ENCODE peak calls at places on chromosomes 1 and 21, in six cellular contexts. One of them, this sample, is unnamed.

GRCh38 chr1:85611856-85612255 is 31.3 kb downstream of the CCN1 start:
- DNase-seq in cardiac muscle cell: peak
- DNase-seq in mammary epithelial cell: peak
- DNase-seq in gastrocnemius medialis: peak
- DNase-seq in upper lobe of right lung: peak
- DNase-seq in fibroblast of the aortic adventitia: peak
- DNase-seq in this sample: peak

GRCh38 chr1:9859252-9860014 is 35.7 kb upstream of the CLSTN1 start:
- DNase-seq in cardiac muscle cell: peak
- DNase-seq in mammary epithelial cell: no peak
- DNase-seq in fibroblast of the aortic adventitia: peak
- DNase-seq in gastrocnemius medialis: no peak
- DNase-seq in upper lobe of right lung: no peak
- DNase-seq in this sample: peak

GRCh38 chr1:221098462-221099406 is 219.5 kb downstream of the HLX start:
- DNase-seq in cardiac muscle cell: peak
- DNase-seq in upper lobe of right lung: no peak
- DNase-seq in fibroblast of the aortic adventitia: peak
- DNase-seq in gastrocnemius medialis: no peak
- DNase-seq in mammary epithelial cell: no peak
- DNase-seq in this sample: peak

GRCh38 chr1:212514782-212515181 is 82.1 kb downstream of the NENF start:
- DNase-seq in cardiac muscle cell: peak
- DNase-seq in gastrocnemius medialis: no peak
- DNase-seq in fibroblast of the aortic adventitia: no peak
- DNase-seq in mammary epithelial cell: no peak
- DNase-seq in upper lobe of right lung: no peak
- DNase-seq in this sample: no peak

GRCh38 chr1:40479156-40479555 is 2.1 kb downstream of the ZFP69 start:
- DNase-seq in mammary epithelial cell: no peak
- DNase-seq in gastrocnemius medialis: no peak
- DNase-seq in upper lobe of right lung: no peak
- DNase-seq in cardiac muscle cell: no peak
- DNase-seq in fibroblast of the aortic adventitia: no peak
- DNase-seq in this sample: no peak

GRCh38 chr1:15188678-15189077 is 35.1 kb downstream of the TMEM51 start:
- DNase-seq in cardiac muscle cell: no peak
- DNase-seq in mammary epithelial cell: no peak
- DNase-seq in gastrocnemius medialis: no peak
- DNase-seq in upper lobe of right lung: peak
- DNase-seq in fibroblast of the aortic adventitia: no peak
- DNase-seq in this sample: peak

GRCh38 chr1:26353210-26353859 is 595 bp downstream of the CRYBG2 start:
- DNase-seq in mammary epithelial cell: no peak
- DNase-seq in gastrocnemius medialis: no peak
- DNase-seq in cardiac muscle cell: no peak
- DNase-seq in upper lobe of right lung: no peak
- DNase-seq in fibroblast of the aortic adventitia: no peak
- DNase-seq in this sample: no peak

GRCh38 chr1:212981025-212981495 is 30.7 kb downstream of the VASH2 start:
- DNase-seq in mammary epithelial cell: no peak
- DNase-seq in upper lobe of right lung: no peak
- DNase-seq in fibroblast of the aortic adventitia: no peak
- DNase-seq in cardiac muscle cell: peak
- DNase-seq in gastrocnemius medialis: peak
- DNase-seq in this sample: peak

GRCh38 chr1:217846733-217847132 is 215.6 kb downstream of the SPATA17 start:
- DNase-seq in cardiac muscle cell: no peak
- DNase-seq in gastrocnemius medialis: no peak
- DNase-seq in mammary epithelial cell: no peak
- DNase-seq in fibroblast of the aortic adventitia: no peak
- DNase-seq in upper lobe of right lung: no peak
- DNase-seq in this sample: no peak

GRCh38 chr1:2194319-2194897 is at the start of gene FAAP20:
- DNase-seq in gastrocnemius medialis: no peak
- DNase-seq in fibroblast of the aortic adventitia: peak
- DNase-seq in mammary epithelial cell: no peak
- DNase-seq in cardiac muscle cell: peak
- DNase-seq in upper lobe of right lung: no peak
- DNase-seq in this sample: peak

GRCh38 chr1:12080156-12080555 is 17.1 kb downstream of the TNFRSF8 start:
- DNase-seq in mammary epithelial cell: no peak
- DNase-seq in fibroblast of the aortic adventitia: no peak
- DNase-seq in upper lobe of right lung: no peak
- DNase-seq in gastrocnemius medialis: no peak
- DNase-seq in cardiac muscle cell: no peak
- DNase-seq in this sample: no peak

GRCh38 chr1:161840363-161840762 is 74.2 kb downstream of the ATF6 start:
- DNase-seq in upper lobe of right lung: no peak
- DNase-seq in cardiac muscle cell: no peak
- DNase-seq in mammary epithelial cell: no peak
- DNase-seq in fibroblast of the aortic adventitia: peak
- DNase-seq in gastrocnemius medialis: no peak
- DNase-seq in this sample: no peak

GRCh38 chr1:149849947-149850360 is 49.4 kb upstream of the BOLA1 start:
- DNase-seq in mammary epithelial cell: no peak
- DNase-seq in fibroblast of the aortic adventitia: peak
- DNase-seq in gastrocnemius medialis: no peak
- DNase-seq in cardiac muscle cell: peak
- DNase-seq in upper lobe of right lung: no peak
- DNase-seq in this sample: peak

GRCh38 chr1:95122151-95122697 is 5.1 kb downstream of the TLCD4 start:
- DNase-seq in fibroblast of the aortic adventitia: no peak
- DNase-seq in cardiac muscle cell: no peak
- DNase-seq in mammary epithelial cell: no peak
- DNase-seq in gastrocnemius medialis: no peak
- DNase-seq in upper lobe of right lung: no peak
- DNase-seq in this sample: no peak

GRCh38 chr21:39083377-39084008 is 99.8 kb downstream of the PSMG1 start:
- DNase-seq in mammary epithelial cell: peak
- DNase-seq in cardiac muscle cell: peak
- DNase-seq in upper lobe of right lung: peak
- DNase-seq in fibroblast of the aortic adventitia: peak
- DNase-seq in gastrocnemius medialis: no peak
- DNase-seq in this sample: peak

GRCh38 chr21:43812139-43812821 is 22.9 kb downstream of the RRP1 start:
- DNase-seq in upper lobe of right lung: peak
- DNase-seq in cardiac muscle cell: no peak
- DNase-seq in mammary epithelial cell: peak
- DNase-seq in fibroblast of the aortic adventitia: peak
- DNase-seq in gastrocnemius medialis: peak
- DNase-seq in this sample: no peak

GRCh38 chr1:151346769-151347522 is at the start of gene RFX5:
- DNase-seq in upper lobe of right lung: peak
- DNase-seq in mammary epithelial cell: peak
- DNase-seq in fibroblast of the aortic adventitia: peak
- DNase-seq in gastrocnemius medialis: peak
- DNase-seq in cardiac muscle cell: peak
- DNase-seq in this sample: peak

GRCh38 chr1:245986404-245987221 is 520.5 kb downstream of the SMYD3 start:
- DNase-seq in fibroblast of the aortic adventitia: peak
- DNase-seq in cardiac muscle cell: peak
- DNase-seq in upper lobe of right lung: no peak
- DNase-seq in mammary epithelial cell: peak
- DNase-seq in gastrocnemius medialis: no peak
- DNase-seq in this sample: peak

GRCh38 chr1:246165826-246166709 is 341.0 kb downstream of the SMYD3 start:
- DNase-seq in mammary epithelial cell: peak
- DNase-seq in upper lobe of right lung: no peak
- DNase-seq in cardiac muscle cell: no peak
- DNase-seq in gastrocnemius medialis: no peak
- DNase-seq in fibroblast of the aortic adventitia: no peak
- DNase-seq in this sample: no peak

GRCh38 chr1:194045416-194045815 is 859.0 kb upstream of the B3GALT2 start:
- DNase-seq in cardiac muscle cell: peak
- DNase-seq in upper lobe of right lung: no peak
- DNase-seq in gastrocnemius medialis: no peak
- DNase-seq in fibroblast of the aortic adventitia: peak
- DNase-seq in mammary epithelial cell: no peak
- DNase-seq in this sample: peak

GRCh38 chr1:93029317-93029716 is 49.8 kb upstream of the MTF2 start:
- DNase-seq in upper lobe of right lung: no peak
- DNase-seq in cardiac muscle cell: no peak
- DNase-seq in mammary epithelial cell: no peak
- DNase-seq in gastrocnemius medialis: no peak
- DNase-seq in fibroblast of the aortic adventitia: no peak
- DNase-seq in this sample: no peak

GRCh38 chr1:224435999-224436398 is 1.4 kb upstream of the WDR26 start:
- DNase-seq in gastrocnemius medialis: no peak
- DNase-seq in fibroblast of the aortic adventitia: no peak
- DNase-seq in mammary epithelial cell: peak
- DNase-seq in upper lobe of right lung: no peak
- DNase-seq in cardiac muscle cell: no peak
- DNase-seq in this sample: no peak

GRCh38 chr1:224182057-224182865 is 779 bp upstream of the DEGS1 start:
- DNase-seq in upper lobe of right lung: no peak
- DNase-seq in gastrocnemius medialis: no peak
- DNase-seq in fibroblast of the aortic adventitia: peak
- DNase-seq in cardiac muscle cell: no peak
- DNase-seq in mammary epithelial cell: peak
- DNase-seq in this sample: no peak

GRCh38 chr1:174966000-174966572 is 33.7 kb upstream of the CACYBP start:
- DNase-seq in cardiac muscle cell: peak
- DNase-seq in gastrocnemius medialis: no peak
- DNase-seq in fibroblast of the aortic adventitia: peak
- DNase-seq in upper lobe of right lung: no peak
- DNase-seq in mammary epithelial cell: peak
- DNase-seq in this sample: no peak
- H3K4me3 ChIP-seq in cardiac muscle cell: no peak
- H3K4me3 ChIP-seq in gastrocnemius medialis: no peak
- H3K4me3 ChIP-seq in fibroblast of the aortic adventitia: no peak
- H3K4me3 ChIP-seq in upper lobe of right lung: peak
- H3K4me3 ChIP-seq in mammary epithelial cell: no peak
- H3K4me3 ChIP-seq in this sample: no peak

GRCh38 chr1:116987256-116987555 is 14.4 kb upstream of the CD101 start:
- DNase-seq in fibroblast of the aortic adventitia: no peak
- DNase-seq in gastrocnemius medialis: no peak
- DNase-seq in mammary epithelial cell: no peak
- DNase-seq in cardiac muscle cell: no peak
- DNase-seq in upper lobe of right lung: no peak
- DNase-seq in this sample: no peak
- TF ChIP-seq CTCF in fibroblast of the aortic adventitia: no peak
- TF ChIP-seq CTCF in gastrocnemius medialis: no peak
- TF ChIP-seq CTCF in mammary epithelial cell: no peak
- TF ChIP-seq CTCF in cardiac muscle cell: no peak
- TF ChIP-seq CTCF in upper lobe of right lung: no peak
- TF ChIP-seq CTCF in this sample: no peak

GRCh38 chr1:56644941-56645662 is at the start of gene PRKAA2:
- DNase-seq in gastrocnemius medialis: peak
- DNase-seq in cardiac muscle cell: peak
- DNase-seq in fibroblast of the aortic adventitia: no peak
- DNase-seq in mammary epithelial cell: peak
- DNase-seq in upper lobe of right lung: peak
- DNase-seq in this sample: peak

GRCh38 chr1:56645663-56646330 is 683 bp downstream of the PRKAA2 start:
- DNase-seq in fibroblast of the aortic adventitia: no peak
- DNase-seq in mammary epithelial cell: peak
- DNase-seq in upper lobe of right lung: no peak
- DNase-seq in gastrocnemius medialis: peak
- DNase-seq in cardiac muscle cell: no peak
- DNase-seq in this sample: no peak

GRCh38 chr1:56644064-56644940 is 812 bp upstream of the PRKAA2 start:
- DNase-seq in mammary epithelial cell: no peak
- DNase-seq in cardiac muscle cell: no peak
- DNase-seq in gastrocnemius medialis: no peak
- DNase-seq in upper lobe of right lung: no peak
- DNase-seq in fibroblast of the aortic adventitia: peak
- DNase-seq in this sample: peak

GRCh38 chr1:56648546-56648945 is 3.4 kb downstream of the PRKAA2 start:
- DNase-seq in mammary epithelial cell: no peak
- DNase-seq in gastrocnemius medialis: no peak
- DNase-seq in upper lobe of right lung: no peak
- DNase-seq in fibroblast of the aortic adventitia: no peak
- DNase-seq in cardiac muscle cell: no peak
- DNase-seq in this sample: no peak

DNA sequence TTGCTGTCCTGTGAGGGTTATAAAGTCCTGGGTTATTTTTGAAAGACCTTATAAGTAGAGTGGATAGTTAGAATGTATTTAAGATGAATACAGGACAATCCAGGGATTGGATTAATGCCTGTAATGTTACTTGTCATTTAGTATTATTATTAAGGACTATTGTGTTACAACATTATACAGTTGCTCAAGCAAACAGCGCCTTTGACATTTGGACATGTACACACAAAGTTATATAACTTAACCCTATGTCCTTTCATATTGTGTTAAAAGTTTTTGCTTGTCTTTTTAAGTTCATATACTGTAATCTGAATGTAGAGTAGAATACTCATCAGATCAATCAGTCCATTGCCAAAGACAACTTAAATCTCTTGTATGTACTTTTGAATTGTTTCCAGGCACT is 2.0 kb downstream of the PRKAA2 start:
- DNase-seq in mammary epithelial cell: no peak
- DNase-seq in fibroblast of the aortic adventitia: no peak
- DNase-seq in cardiac muscle cell: no peak
- DNase-seq in gastrocnemius medialis: no peak
- DNase-seq in upper lobe of right lung: no peak
- DNase-seq in this sample: no peak
- H3K4me3 ChIP-seq in mammary epithelial cell: no peak
- H3K4me3 ChIP-seq in fibroblast of the aortic adventitia: no peak
- H3K4me3 ChIP-seq in cardiac muscle cell: no peak
- H3K4me3 ChIP-seq in gastrocnemius medialis: no peak
- H3K4me3 ChIP-seq in upper lobe of right lung: no peak
- H3K4me3 ChIP-seq in this sample: no peak

DNA sequence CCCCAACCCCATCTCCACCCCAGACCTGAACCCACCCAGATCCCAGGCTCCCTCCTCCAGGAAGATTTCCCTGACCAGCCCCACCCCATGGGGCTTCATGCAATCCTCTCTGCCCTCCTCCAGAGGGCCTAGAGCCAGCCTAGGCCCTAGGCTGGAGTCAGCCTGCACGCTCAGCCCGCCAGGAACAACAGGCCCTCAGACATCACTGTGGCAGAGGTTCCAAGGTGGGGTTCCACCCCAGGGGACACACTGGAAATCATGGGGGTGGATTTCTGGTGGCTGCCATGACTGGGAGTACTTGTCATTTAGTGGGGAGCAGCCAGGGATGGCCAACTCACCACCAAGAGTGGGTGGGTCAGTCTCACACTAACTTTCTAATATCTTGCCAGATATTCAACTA is 122.0 kb downstream of the GLIS1 start:
- DNase-seq in mammary epithelial cell: no peak
- DNase-seq in cardiac muscle cell: no peak
- DNase-seq in upper lobe of right lung: peak
- DNase-seq in fibroblast of the aortic adventitia: peak
- DNase-seq in gastrocnemius medialis: no peak
- DNase-seq in this sample: peak
- TF ChIP-seq CTCF in mammary epithelial cell: no peak
- TF ChIP-seq CTCF in cardiac muscle cell: no peak
- TF ChIP-seq CTCF in upper lobe of right lung: no peak
- TF ChIP-seq CTCF in fibroblast of the aortic adventitia: peak
- TF ChIP-seq CTCF in gastrocnemius medialis: no peak
- TF ChIP-seq CTCF in this sample: peak

This sample was measured in cardiac fibroblast.